ENCODE peak calls at places on chromosomes 3 and 15, in seven cellular contexts. One of them, this sample, is unnamed.

GRCh38 chr3:176275113-176275512 is 922.2 kb downstream of the TBL1XR1 start:
- DNase-seq in GOT3: no peak
- DNase-seq in GM20000: no peak
- DNase-seq in HL-60: no peak
- DNase-seq in fibroblast of the conjunctiva: no peak
- DNase-seq in A549: no peak
- DNase-seq in epithelial cell of esophagus: no peak
- DNase-seq in this sample: no peak

GRCh38 chr3:66220066-66220465 is 735 bp upstream of the SLC25A26 start:
- DNase-seq in A549: no peak
- DNase-seq in epithelial cell of esophagus: no peak
- DNase-seq in HL-60: no peak
- DNase-seq in fibroblast of the conjunctiva: no peak
- DNase-seq in GOT3: no peak
- DNase-seq in GM20000: no peak
- DNase-seq in this sample: no peak

GRCh38 chr3:16297991-16298885 is 33.2 kb downstream of the OXNAD1 start:
- DNase-seq in GM20000: no peak
- DNase-seq in fibroblast of the conjunctiva: no peak
- DNase-seq in A549: no peak
- DNase-seq in epithelial cell of esophagus: no peak
- DNase-seq in GOT3: no peak
- DNase-seq in HL-60: no peak
- DNase-seq in this sample: no peak

GRCh38 chr3:98021821-98022220 is 13.3 kb downstream of the GABRR3 start:
- DNase-seq in GOT3: no peak
- DNase-seq in GM20000: no peak
- DNase-seq in HL-60: no peak
- DNase-seq in epithelial cell of esophagus: peak
- DNase-seq in A549: no peak
- DNase-seq in fibroblast of the conjunctiva: no peak
- DNase-seq in this sample: peak

GRCh38 chr3:23055733-23056376 is 147.3 kb upstream of the UBE2E2 start:
- DNase-seq in GOT3: no peak
- DNase-seq in HL-60: no peak
- DNase-seq in GM20000: no peak
- DNase-seq in epithelial cell of esophagus: peak
- DNase-seq in A549: no peak
- DNase-seq in fibroblast of the conjunctiva: peak
- DNase-seq in this sample: peak

GRCh38 chr15:67918205-67918861 is 78.5 kb upstream of the RNU6-1 start:
- DNase-seq in epithelial cell of esophagus: no peak
- DNase-seq in A549: no peak
- DNase-seq in fibroblast of the conjunctiva: no peak
- DNase-seq in GM20000: no peak
- DNase-seq in GOT3: no peak
- DNase-seq in HL-60: no peak
- DNase-seq in this sample: no peak

GRCh38 chr15:41564286-41564959 is 5.4 kb downstream of the TYRO3 start:
- DNase-seq in GM20000: no peak
- DNase-seq in GOT3: no peak
- DNase-seq in epithelial cell of esophagus: no peak
- DNase-seq in fibroblast of the conjunctiva: no peak
- DNase-seq in A549: no peak
- DNase-seq in HL-60: no peak
- DNase-seq in this sample: no peak

GRCh38 chr3:54817628-54818027 is 110.2 kb downstream of the LRTM1 start:
- DNase-seq in HL-60: no peak
- DNase-seq in fibroblast of the conjunctiva: no peak
- DNase-seq in GOT3: no peak
- DNase-seq in epithelial cell of esophagus: no peak
- DNase-seq in GM20000: no peak
- DNase-seq in A549: no peak
- DNase-seq in this sample: peak

GRCh38 chr3:38151667-38152265 is 13.3 kb downstream of the MYD88 start:
- DNase-seq in GM20000: no peak
- DNase-seq in GOT3: no peak
- DNase-seq in A549: no peak
- DNase-seq in epithelial cell of esophagus: peak
- DNase-seq in HL-60: no peak
- DNase-seq in fibroblast of the conjunctiva: no peak
- DNase-seq in this sample: no peak

GRCh38 chr3:113086506-113087461 is 96.0 kb downstream of the GTPBP8 start:
- DNase-seq in fibroblast of the conjunctiva: no peak
- DNase-seq in A549: peak
- DNase-seq in GOT3: no peak
- DNase-seq in GM20000: no peak
- DNase-seq in HL-60: no peak
- DNase-seq in epithelial cell of esophagus: peak
- DNase-seq in this sample: no peak

GRCh38 chr3:19945405-19946290 is 1.2 kb upstream of the RAB5A start:
- DNase-seq in epithelial cell of esophagus: no peak
- DNase-seq in GM20000: no peak
- DNase-seq in A549: no peak
- DNase-seq in fibroblast of the conjunctiva: no peak
- DNase-seq in HL-60: no peak
- DNase-seq in GOT3: no peak
- DNase-seq in this sample: no peak

GRCh38 chr3:126617574-126617973 is 37.4 kb downstream of the TXNRD3 start:
- DNase-seq in GM20000: no peak
- DNase-seq in A549: no peak
- DNase-seq in fibroblast of the conjunctiva: no peak
- DNase-seq in HL-60: no peak
- DNase-seq in GOT3: no peak
- DNase-seq in epithelial cell of esophagus: no peak
- DNase-seq in this sample: no peak